ENCODE peak calls at places on chromosomes 5 and 9, in five cellular contexts. One of them, this sample, is unnamed.

GRCh38 chr9:93003552-93004407 is 54.7 kb upstream of the SUSD3 start:
- DNase-seq in GF-D8: no peak
- DNase-seq in mesendoderm: peak; percentile 64
- DNase-seq in foreskin fibroblast: peak; percentile 62
- DNase-seq in HTR-8/SVneo: peak; percentile 53
- DNase-seq in this sample: peak; percentile 89

GRCh38 chr5:168366124-168366523 is 74.7 kb downstream of the WWC1 start:
- DNase-seq in GF-D8: no peak
- DNase-seq in mesendoderm: peak; percentile 77
- DNase-seq in foreskin fibroblast: peak; percentile 93
- DNase-seq in HTR-8/SVneo: peak; percentile 54
- DNase-seq in this sample: peak; percentile 41

GRCh38 chr5:52457808-52458207 is 329.9 kb upstream of the ITGA1 start:
- DNase-seq in GF-D8: no peak
- DNase-seq in mesendoderm: peak; percentile 4
- DNase-seq in foreskin fibroblast: no peak
- DNase-seq in HTR-8/SVneo: no peak
- DNase-seq in this sample: no peak

GRCh38 chr9:78032599-78033457 is 1.2 kb upstream of the GNAQ start:
- DNase-seq in GF-D8: peak; percentile 58
- DNase-seq in mesendoderm: peak; percentile 77
- DNase-seq in foreskin fibroblast: no peak
- DNase-seq in HTR-8/SVneo: no peak
- DNase-seq in this sample: peak; percentile 75

GRCh38 chr5:178590141-178590923 is at the start of gene COL23A1:
- DNase-seq in GF-D8: no peak
- DNase-seq in mesendoderm: peak; percentile 82
- DNase-seq in foreskin fibroblast: peak; percentile 66
- DNase-seq in HTR-8/SVneo: peak; percentile 40
- DNase-seq in this sample: peak; percentile 90

GRCh38 chr9:31045810-31046209 is 1338.6 kb upstream of the ACO1 start:
- DNase-seq in GF-D8: no peak
- DNase-seq in mesendoderm: no peak
- DNase-seq in foreskin fibroblast: no peak
- DNase-seq in HTR-8/SVneo: no peak
- DNase-seq in this sample: no peak

GRCh38 chr9:125674981-125675973 is 31.7 kb downstream of the MAPKAP1 start:
- DNase-seq in GF-D8: no peak
- DNase-seq in mesendoderm: peak; percentile 82
- DNase-seq in foreskin fibroblast: peak; percentile 77
- DNase-seq in HTR-8/SVneo: peak; percentile 75
- DNase-seq in this sample: no peak

GRCh38 chr9:93048706-93049448 is 9.6 kb upstream of the SUSD3 start:
- DNase-seq in GF-D8: no peak
- DNase-seq in mesendoderm: no peak
- DNase-seq in foreskin fibroblast: no peak
- DNase-seq in HTR-8/SVneo: no peak
- DNase-seq in this sample: no peak

GRCh38 chr9:130287736-130288135 is 22.2 kb downstream of the HMCN2 start:
- DNase-seq in GF-D8: no peak
- DNase-seq in mesendoderm: no peak
- DNase-seq in foreskin fibroblast: no peak
- DNase-seq in HTR-8/SVneo: no peak
- DNase-seq in this sample: peak; percentile 27

GRCh38 chr5:78328585-78329173 is 31.7 kb upstream of the SCAMP1 start:
- DNase-seq in GF-D8: no peak
- DNase-seq in mesendoderm: peak; percentile 41
- DNase-seq in foreskin fibroblast: peak; percentile 28
- DNase-seq in HTR-8/SVneo: no peak
- DNase-seq in this sample: no peak

GRCh38 chr5:142621227-142621626 is 64.7 kb downstream of the FGF1 start:
- DNase-seq in GF-D8: no peak
- DNase-seq in mesendoderm: peak; percentile 73
- DNase-seq in foreskin fibroblast: peak; percentile 90
- DNase-seq in HTR-8/SVneo: no peak
- DNase-seq in this sample: no peak

GRCh38 chr9:34343090-34343489 is 13.7 kb downstream of the NUDT2 start:
- DNase-seq in GF-D8: no peak
- DNase-seq in mesendoderm: no peak
- DNase-seq in foreskin fibroblast: no peak
- DNase-seq in HTR-8/SVneo: no peak
- DNase-seq in this sample: no peak

GRCh38 chr5:96780626-96781025 is 27.1 kb downstream of the ERAP1 start:
- DNase-seq in GF-D8: no peak
- DNase-seq in mesendoderm: no peak
- DNase-seq in foreskin fibroblast: peak; percentile 60
- DNase-seq in HTR-8/SVneo: peak; percentile 7
- DNase-seq in this sample: no peak

This sample was measured in endodermal cell.